ENCODE peak calls at places on chromosomes 12 and 14, in nine cellular contexts. T is GM18507; U is Caki2; O is HepG2; D is activated T-cell treated with anti-CD3 and anti-CD28 coated beads for 1 hour; R is NCI-H1417; A is activated CD4-positive, alpha-beta T cell treated with anti-CD3 and anti-CD28 coated beads for 48 hours; V is stimulated activated CD8-positive, alpha-beta memory T cell treated with anti-CD3 and anti-CD28 coated beads, Interleukin-4, amount 100 ng/mL, for 48 hours; K is posterior vena cava. Y is an unnamed sample.

GRCh38 chr12:113044516-113044915 is 12.0 kb upstream of the DTX1 start:
- DNase-seq in R (no peak), A (no peak), K (no peak), T (no peak), D (no peak), O (no peak), V (no peak), U (no peak), Y (no peak)

GRCh38 chr12:26803552-26803951 is 29.4 kb downstream of the ITPR2 start:
- DNase-seq in O (no peak), T (no peak), D (no peak), V (no peak), A (no peak), K (no peak), R (no peak), U (no peak), Y (no peak)

GRCh38 chr12:2756756-2757155 is 38.0 kb upstream of the FKBP4 start:
- DNase-seq in D (no peak), A (no peak), T (no peak), O (no peak), U (no peak), R (no peak), K (no peak), V (no peak), Y (no peak)

GRCh38 chr12:3158851-3159465 is 81.8 kb downstream of the TSPAN9 start:
- DNase-seq in D (no peak), A (no peak), K (no peak), T (no peak), U (no peak), O (no peak), V (no peak), R (no peak), Y (no peak)

GRCh38 chr12:95764848-95765247 is 25.7 kb downstream of the NTN4 start:
- DNase-seq in U (no peak), V (no peak), D (no peak), O (no peak), T (no peak), R (no peak), K (no peak), A (no peak), Y (no peak)

GRCh38 chr14:27427796-27428195 is 830.0 kb upstream of the NOVA1 start:
- DNase-seq in D (no peak), R (no peak), K (no peak), A (no peak), V (no peak), O (no peak), U (peak; percentile 87), T (no peak), Y (no peak)

GRCh38 chr14:90671382-90671781 is 144.8 kb downstream of the TTC7B start:
- DNase-seq in K (no peak), V (no peak), A (no peak), U (no peak), O (no peak), D (no peak), R (no peak), T (no peak), Y (no peak)

GRCh38 chr14:83607682-83608081 is 1922.3 kb upstream of the FLRT2 start:
- DNase-seq in O (no peak), V (no peak), U (no peak), A (no peak), T (no peak), K (no peak), R (no peak), D (no peak), Y (no peak)

GRCh38 chr12:90085491-90086274 is 377.0 kb upstream of the ATP2B1 start:
- DNase-seq in T (no peak), R (no peak), A (no peak), O (no peak), U (no peak), K (no peak), D (no peak), V (no peak), Y (no peak)

GRCh38 chr14:73237786-73238261 is 518 bp downstream of the PAPLN start:
- DNase-seq in R (no peak), D (no peak), U (no peak), A (no peak), T (no peak), K (peak; percentile 79), V (no peak), O (no peak), Y (no peak)

GRCh38 chr14:20802341-20803084 is at the start of gene RNASE1:
- DNase-seq in U (no peak), D (no peak), K (peak; percentile 82), V (no peak), A (no peak), R (no peak), T (no peak), O (peak; percentile 33), Y (no peak)

GRCh38 chr12:130154276-130154675 is 8.0 kb upstream of the FZD10 start:
- DNase-seq in T (no peak), V (no peak), D (no peak), A (no peak), U (no peak), R (no peak), O (no peak), K (no peak), Y (no peak)

GRCh38 chr12:80684077-80684495 is 23.3 kb upstream of the MYF6 start:
- DNase-seq in V (no peak), D (no peak), O (no peak), A (no peak), U (no peak), T (no peak), K (no peak), R (no peak), Y (no peak)

GRCh38 chr14:20391505-20391904 is 21.8 kb downstream of the TEP1 start:
- DNase-seq in V (no peak), K (no peak), T (no peak), U (no peak), O (no peak), D (no peak), R (no peak), A (no peak), Y (no peak)

GRCh38 chr12:42481368-42481767 is 108.2 kb downstream of the PRICKLE1 start:
- DNase-seq in O (no peak), T (no peak), R (no peak), V (no peak), U (no peak), K (no peak), A (no peak), D (no peak), Y (no peak)

GRCh38 chr14:68608235-68608962 is 184.5 kb downstream of the ZFP36L1 start:
- DNase-seq in K (no peak), A (no peak), U (no peak), T (no peak), D (no peak), R (no peak), V (no peak), O (no peak), Y (no peak)

GRCh38 chr12:113770389-113770865 is 195.7 kb downstream of the RBM19 start:
- DNase-seq in V (no peak), K (no peak), U (no peak), T (no peak), O (peak; percentile 98), D (no peak), R (no peak), A (no peak), Y (no peak)

GRCh38 chr12:69685810-69686209 is 13.3 kb downstream of the BEST3 start:
- DNase-seq in V (no peak), D (no peak), O (no peak), R (no peak), U (peak; percentile 16), K (no peak), A (peak; percentile 13), T (no peak), Y (no peak)

GRCh38 chr14:31261859-31262739 is 54.5 kb upstream of the HECTD1 start:
- DNase-seq in O (peak; percentile 100), K (peak; percentile 78), T (no peak), A (no peak), U (peak; percentile 84), V (no peak), R (no peak), D (no peak), Y (no peak)

GRCh38 chr14:106840258-106840657 is 1313.9 kb downstream of the TMEM121 start:
- DNase-seq in O (no peak), K (no peak), U (no peak), V (no peak), D (no peak), A (no peak), R (peak; percentile 48), T (no peak), Y (no peak)

GRCh38 chr12:122865268-122866231 is 30.3 kb downstream of the HIP1R start:
- DNase-seq in O (peak; percentile 69), U (no peak), R (peak; percentile 44), V (no peak), K (peak; percentile 78), T (no peak), A (peak; percentile 47), D (no peak), Y (no peak)

GRCh38 chr12:59742831-59743230 is 147.0 kb downstream of the SLC16A7 start:
- DNase-seq in O (no peak), V (no peak), U (no peak), T (no peak), D (no peak), K (no peak), R (no peak), A (no peak), Y (no peak)

GRCh38 chr12:6228535-6229223 is 28.5 kb downstream of the CD9 start:
- DNase-seq in K (no peak), O (no peak), D (no peak), T (no peak), U (no peak), A (no peak), R (no peak), V (no peak), Y (no peak)

GRCh38 chr14:66649515-66649914 is 141.6 kb downstream of the GPHN start:
- DNase-seq in K (no peak), D (no peak), A (peak; percentile 20), R (peak; percentile 22), U (no peak), V (no peak), T (no peak), O (no peak), Y (no peak)

GRCh38 chr14:37078131-37078530 is 94.3 kb downstream of the SLC25A21 start:
- DNase-seq in T (no peak), O (no peak), U (no peak), D (no peak), R (no peak), K (no peak), A (no peak), V (no peak), Y (no peak)

GRCh38 chr14:55450124-55450523 is 9.7 kb upstream of the TBPL2 start:
- DNase-seq in O (no peak), A (no peak), T (no peak), D (no peak), K (no peak), R (no peak), U (no peak), V (no peak), Y (no peak)

GRCh38 chr12:96257550-96258392 is 63.6 kb downstream of the ELK3 start:
- DNase-seq in K (no peak), D (no peak), V (no peak), O (peak; percentile 67), T (no peak), A (no peak), R (no peak), U (no peak), Y (no peak)

GRCh38 chr12:81942588-81942987 is 183.4 kb upstream of the PPFIA2 start:
- DNase-seq in K (no peak), D (no peak), O (no peak), V (no peak), U (no peak), T (no peak), R (no peak), A (no peak), Y (no peak)

GRCh38 chr12:108352591-108352990 is 13.5 kb upstream of the CMKLR1 start:
- DNase-seq in R (no peak), D (no peak), A (no peak), T (no peak), O (no peak), U (no peak), K (no peak), V (no peak), Y (no peak)

GRCh38 chr12:122459211-122459610 is 36.7 kb upstream of the CLIP1 start:
- DNase-seq in T (no peak), V (peak; percentile 2), D (no peak), U (peak; percentile 90), K (peak; percentile 9), R (no peak), A (no peak), O (no peak), Y (no peak)

GRCh38 chr12:127143020-127143419 is 1124.0 kb upstream of the TMEM132C start:
- DNase-seq in T (no peak), U (no peak), V (no peak), K (no peak), O (no peak), D (no peak), A (no peak), R (peak; percentile 74), Y (no peak)